ENCODE peak calls at places on chromosomes 2 and 18, in six cellular contexts. One of them, this sample, is unnamed. For H3K4me1, the result is how much of the 10 kb centered on the place peaks cover.

GRCh38 chr2:77270433-77270832 is 251.7 kb downstream of the LRRTM4 start:
- DNase-seq in fibroblast of lung: peak
- DNase-seq in colonic mucosa: no peak
- DNase-seq in right lobe of liver: no peak
- DNase-seq in heart right ventricle: no peak
- DNase-seq in heart left ventricle: no peak
- DNase-seq in this sample: no peak

GRCh38 chr2:164836907-164837306 is 4.7 kb downstream of the COBLL1 start:
- DNase-seq in heart left ventricle: no peak
- DNase-seq in colonic mucosa: no peak
- DNase-seq in fibroblast of lung: no peak
- DNase-seq in heart right ventricle: no peak
- DNase-seq in right lobe of liver: no peak
- DNase-seq in this sample: no peak

GRCh38 chr2:218032336-218033171 is 29.8 kb upstream of the TNS1 start:
- DNase-seq in colonic mucosa: peak
- DNase-seq in heart right ventricle: no peak
- DNase-seq in fibroblast of lung: no peak
- DNase-seq in heart left ventricle: no peak
- DNase-seq in right lobe of liver: no peak
- DNase-seq in this sample: no peak

GRCh38 chr2:136021976-136022375 is 36.5 kb upstream of the DARS1 start:
- DNase-seq in right lobe of liver: no peak
- DNase-seq in fibroblast of lung: no peak
- DNase-seq in colonic mucosa: no peak
- DNase-seq in heart right ventricle: no peak
- DNase-seq in heart left ventricle: no peak
- DNase-seq in this sample: no peak

GRCh38 chr2:121147766-121148165 is 137.2 kb downstream of the TFCP2L1 start:
- DNase-seq in fibroblast of lung: peak
- DNase-seq in heart right ventricle: no peak
- DNase-seq in right lobe of liver: no peak
- DNase-seq in colonic mucosa: no peak
- DNase-seq in heart left ventricle: no peak
- DNase-seq in this sample: no peak

GRCh38 chr2:23669413-23670244 is 257.3 kb downstream of the ATAD2B start:
- DNase-seq in colonic mucosa: peak
- DNase-seq in right lobe of liver: no peak
- DNase-seq in heart left ventricle: peak
- DNase-seq in fibroblast of lung: peak
- DNase-seq in heart right ventricle: peak
- DNase-seq in this sample: no peak

GRCh38 chr2:80126596-80127189 is 177.9 kb downstream of the LRRTM1 start:
- DNase-seq in heart right ventricle: no peak
- DNase-seq in right lobe of liver: no peak
- DNase-seq in fibroblast of lung: peak
- DNase-seq in heart left ventricle: no peak
- DNase-seq in colonic mucosa: no peak
- DNase-seq in this sample: no peak

GRCh38 chr2:111037136-111037535 is 83.6 kb upstream of the BCL2L11 start:
- DNase-seq in colonic mucosa: no peak
- DNase-seq in right lobe of liver: no peak
- DNase-seq in heart right ventricle: no peak
- DNase-seq in fibroblast of lung: no peak
- DNase-seq in heart left ventricle: no peak
- DNase-seq in this sample: no peak

GRCh38 chr18:24831871-24832665 is 371.6 kb downstream of the HRH4 start:
- DNase-seq in fibroblast of lung: no peak
- DNase-seq in heart right ventricle: no peak
- DNase-seq in colonic mucosa: no peak
- DNase-seq in heart left ventricle: no peak
- DNase-seq in right lobe of liver: no peak
- DNase-seq in this sample: no peak

GRCh38 chr2:231545105-231545902 is 15.1 kb upstream of the NMUR1 start:
- DNase-seq in right lobe of liver: peak
- DNase-seq in heart right ventricle: peak
- DNase-seq in heart left ventricle: peak
- DNase-seq in colonic mucosa: peak
- DNase-seq in fibroblast of lung: peak
- DNase-seq in this sample: peak

GRCh38 chr2:217897816-217898806 is 104.7 kb downstream of the TNS1 start:
- DNase-seq in heart right ventricle: peak
- DNase-seq in right lobe of liver: peak
- DNase-seq in fibroblast of lung: no peak
- DNase-seq in colonic mucosa: no peak
- DNase-seq in heart left ventricle: peak
- DNase-seq in this sample: no peak

GRCh38 chr2:168543037-168543436 is 87.0 kb downstream of the CERS6 start:
- DNase-seq in colonic mucosa: no peak
- DNase-seq in heart left ventricle: no peak
- DNase-seq in right lobe of liver: no peak
- DNase-seq in heart right ventricle: no peak
- DNase-seq in fibroblast of lung: no peak
- DNase-seq in this sample: no peak

GRCh38 chr2:50785781-50786180 is 246.2 kb downstream of the NRXN1 start:
- DNase-seq in heart right ventricle: no peak
- DNase-seq in right lobe of liver: no peak
- DNase-seq in colonic mucosa: no peak
- DNase-seq in fibroblast of lung: no peak
- DNase-seq in heart left ventricle: no peak
- DNase-seq in this sample: no peak

GRCh38 chr2:35220471-35220870 is 1135.1 kb upstream of the CRIM1 start:
- DNase-seq in right lobe of liver: no peak
- DNase-seq in colonic mucosa: no peak
- DNase-seq in heart left ventricle: no peak
- DNase-seq in fibroblast of lung: peak
- DNase-seq in heart right ventricle: no peak
- DNase-seq in this sample: no peak

GRCh38 chr2:47037678-47038077 is 117.4 kb downstream of the STPG4 start:
- DNase-seq in heart left ventricle: no peak
- DNase-seq in colonic mucosa: no peak
- DNase-seq in fibroblast of lung: no peak
- DNase-seq in right lobe of liver: no peak
- DNase-seq in heart right ventricle: no peak
- DNase-seq in this sample: no peak

GRCh38 chr2:174588463-174588862 is 9.1 kb downstream of the WIPF1 start:
- DNase-seq in fibroblast of lung: no peak
- DNase-seq in right lobe of liver: no peak
- DNase-seq in heart left ventricle: no peak
- DNase-seq in heart right ventricle: no peak
- DNase-seq in colonic mucosa: no peak
- DNase-seq in this sample: no peak

GRCh38 chr2:96807127-96807471 is 9.0 kb upstream of the CNNM3 start:
- DNase-seq in right lobe of liver: no peak
- DNase-seq in heart right ventricle: no peak
- DNase-seq in colonic mucosa: no peak
- DNase-seq in fibroblast of lung: no peak
- DNase-seq in heart left ventricle: no peak
- DNase-seq in this sample: no peak

GRCh38 chr18:58254873-58255511 is 211.0 kb downstream of the NEDD4L start:
- DNase-seq in colonic mucosa: no peak
- DNase-seq in heart right ventricle: peak
- DNase-seq in right lobe of liver: no peak
- DNase-seq in fibroblast of lung: no peak
- DNase-seq in heart left ventricle: peak
- DNase-seq in this sample: no peak

GRCh38 chr2:188897096-188897495 is 77.1 kb upstream of the COL3A1 start:
- DNase-seq in heart right ventricle: no peak
- DNase-seq in right lobe of liver: no peak
- DNase-seq in fibroblast of lung: peak
- DNase-seq in colonic mucosa: no peak
- DNase-seq in heart left ventricle: peak
- DNase-seq in this sample: no peak

GRCh38 chr18:71529708-71530303 is 1014.3 kb downstream of the CBLN2 start:
- DNase-seq in right lobe of liver: no peak
- DNase-seq in heart right ventricle: no peak
- DNase-seq in heart left ventricle: no peak
- DNase-seq in colonic mucosa: no peak
- DNase-seq in fibroblast of lung: peak
- DNase-seq in this sample: no peak

GRCh38 chr2:121485039-121485438 is 45.6 kb upstream of the RNU4ATAC start:
- DNase-seq in heart left ventricle: no peak
- DNase-seq in colonic mucosa: no peak
- DNase-seq in right lobe of liver: no peak
- DNase-seq in heart right ventricle: no peak
- DNase-seq in fibroblast of lung: peak
- DNase-seq in this sample: no peak

GRCh38 chr2:238853724-238854123 is 5.8 kb downstream of the TWIST2 start:
- DNase-seq in right lobe of liver: no peak
- DNase-seq in heart right ventricle: no peak
- DNase-seq in colonic mucosa: no peak
- DNase-seq in heart left ventricle: no peak
- DNase-seq in fibroblast of lung: no peak
- DNase-seq in this sample: no peak

DNA sequence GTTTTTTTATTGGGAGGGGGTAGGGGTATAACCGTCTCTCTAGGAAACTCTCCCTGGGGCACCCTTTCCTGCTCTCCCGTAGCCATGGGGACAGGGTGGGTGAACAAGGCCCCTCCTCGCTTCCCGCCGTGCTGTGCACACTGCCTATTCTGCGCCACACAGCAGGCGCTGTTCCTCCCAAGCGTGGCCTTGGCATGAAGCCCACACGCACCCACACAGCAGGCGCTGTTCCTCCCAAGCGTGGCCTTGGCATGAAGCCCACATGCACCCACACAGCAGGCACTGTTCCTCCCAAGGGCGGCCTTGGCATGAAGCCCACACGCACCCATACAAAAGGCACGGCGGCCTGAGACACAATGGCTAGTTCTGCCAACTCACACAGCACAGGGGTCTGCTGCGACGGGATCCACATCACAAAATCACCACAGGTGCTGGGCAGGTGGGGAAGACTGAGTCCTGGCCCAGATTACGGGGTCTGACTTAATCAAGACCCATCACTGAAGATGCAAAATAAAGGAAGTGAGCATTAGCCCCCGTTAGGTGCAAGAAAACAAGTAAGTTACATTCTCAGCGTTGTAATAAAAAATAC is 46.6 kb upstream of the TPO start:
- DNase-seq in right lobe of liver: peak
- DNase-seq in fibroblast of lung: no peak
- DNase-seq in heart left ventricle: peak
- DNase-seq in colonic mucosa: no peak
- DNase-seq in heart right ventricle: peak
- DNase-seq in this sample: no peak
- H3K4me3 ChIP-seq in right lobe of liver: no peak
- H3K4me3 ChIP-seq in fibroblast of lung: no peak
- H3K4me3 ChIP-seq in heart left ventricle: no peak
- H3K4me3 ChIP-seq in colonic mucosa: no peak
- H3K4me3 ChIP-seq in heart right ventricle: no peak
- H3K4me3 ChIP-seq in this sample: no peak

GRCh38 chr2:95031726-95032116 is 6.2 kb downstream of the MAL start:
- DNase-seq in heart left ventricle: no peak
- DNase-seq in heart right ventricle: no peak
- DNase-seq in right lobe of liver: no peak
- DNase-seq in fibroblast of lung: no peak
- DNase-seq in colonic mucosa: no peak
- DNase-seq in this sample: no peak

GRCh38 chr2:95031076-95031725 is 5.7 kb downstream of the MAL start:
- DNase-seq in right lobe of liver: peak
- DNase-seq in colonic mucosa: no peak
- DNase-seq in heart right ventricle: no peak
- DNase-seq in fibroblast of lung: no peak
- DNase-seq in heart left ventricle: no peak
- DNase-seq in this sample: no peak

GRCh38 chr2:95032341-95032740 is 6.8 kb downstream of the MAL start:
- DNase-seq in heart left ventricle: no peak
- DNase-seq in fibroblast of lung: no peak
- DNase-seq in colonic mucosa: no peak
- DNase-seq in heart right ventricle: no peak
- DNase-seq in right lobe of liver: no peak
- DNase-seq in this sample: no peak

GRCh38 chr2:95029898-95030341 is 4.4 kb downstream of the MAL start:
- DNase-seq in fibroblast of lung: no peak
- DNase-seq in colonic mucosa: no peak
- DNase-seq in heart right ventricle: no peak
- DNase-seq in heart left ventricle: no peak
- DNase-seq in right lobe of liver: no peak
- DNase-seq in this sample: no peak

GRCh38 chr2:95030496-95030895 is 5.0 kb downstream of the MAL start:
- DNase-seq in colonic mucosa: no peak
- DNase-seq in heart left ventricle: no peak
- DNase-seq in right lobe of liver: peak
- DNase-seq in heart right ventricle: no peak
- DNase-seq in fibroblast of lung: peak
- DNase-seq in this sample: no peak
- H3K27ac ChIP-seq in colonic mucosa: no peak
- H3K27ac ChIP-seq in heart left ventricle: no peak
- H3K27ac ChIP-seq in right lobe of liver: no peak
- H3K27ac ChIP-seq in heart right ventricle: no peak
- H3K27ac ChIP-seq in fibroblast of lung: no peak
- H3K27ac ChIP-seq in this sample: no peak

DNA sequence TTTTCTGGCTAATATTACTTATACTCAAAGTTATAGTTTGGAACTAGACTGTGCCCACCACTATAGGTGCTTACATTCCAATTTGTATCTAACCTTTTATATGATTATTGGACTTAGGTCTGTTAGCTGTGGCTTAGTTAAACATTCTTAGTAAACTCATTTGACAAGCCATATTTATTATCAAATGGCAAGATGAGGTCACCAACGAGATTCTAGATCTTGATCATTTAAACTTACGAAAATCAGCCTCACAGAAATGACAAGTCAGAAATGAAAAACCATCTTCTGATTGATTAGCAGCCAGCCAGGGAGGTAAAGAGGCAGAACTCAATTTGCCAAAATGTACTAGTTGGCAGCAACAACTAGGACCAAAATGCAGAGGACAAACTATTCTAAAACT is 100.4 kb upstream of the STK17B start:
- DNase-seq in right lobe of liver: no peak
- DNase-seq in colonic mucosa: no peak
- DNase-seq in heart left ventricle: no peak
- DNase-seq in heart right ventricle: no peak
- DNase-seq in fibroblast of lung: no peak
- DNase-seq in this sample: no peak
- H3K4me1 ChIP-seq in right lobe of liver: under half
- H3K4me1 ChIP-seq in colonic mucosa: under half
- H3K4me1 ChIP-seq in heart left ventricle: under half
- H3K4me1 ChIP-seq in heart right ventricle: under half
- H3K4me1 ChIP-seq in fibroblast of lung: under half
- H3K4me1 ChIP-seq in this sample: half or more

GRCh38 chr2:159287733-159288132 is 1.2 kb upstream of the WDSUB1 start:
- DNase-seq in fibroblast of lung: no peak
- DNase-seq in heart right ventricle: no peak
- DNase-seq in right lobe of liver: no peak
- DNase-seq in heart left ventricle: no peak
- DNase-seq in colonic mucosa: no peak
- DNase-seq in this sample: no peak
- H3K4me3 ChIP-seq in fibroblast of lung: no peak
- H3K4me3 ChIP-seq in heart right ventricle: no peak
- H3K4me3 ChIP-seq in right lobe of liver: no peak
- H3K4me3 ChIP-seq in heart left ventricle: no peak
- H3K4me3 ChIP-seq in colonic mucosa: no peak
- H3K4me3 ChIP-seq in this sample: no peak

GRCh38 chr2:170707821-170708795 is 7.0 kb upstream of the SP5 start:
- DNase-seq in fibroblast of lung: no peak
- DNase-seq in right lobe of liver: no peak
- DNase-seq in colonic mucosa: no peak
- DNase-seq in heart left ventricle: no peak
- DNase-seq in heart right ventricle: no peak
- DNase-seq in this sample: no peak

GRCh38 chr2:170701011-170701410 is 14.1 kb upstream of the SP5 start:
- DNase-seq in right lobe of liver: no peak
- DNase-seq in heart right ventricle: no peak
- DNase-seq in fibroblast of lung: no peak
- DNase-seq in heart left ventricle: no peak
- DNase-seq in colonic mucosa: no peak
- DNase-seq in this sample: no peak

GRCh38 chr2:170703776-170704476 is 11.2 kb upstream of the SP5 start:
- DNase-seq in heart right ventricle: no peak
- DNase-seq in heart left ventricle: no peak
- DNase-seq in colonic mucosa: no peak
- DNase-seq in right lobe of liver: no peak
- DNase-seq in fibroblast of lung: no peak
- DNase-seq in this sample: no peak
- H3K27ac ChIP-seq in heart right ventricle: no peak
- H3K27ac ChIP-seq in heart left ventricle: no peak
- H3K27ac ChIP-seq in colonic mucosa: no peak
- H3K27ac ChIP-seq in right lobe of liver: no peak
- H3K27ac ChIP-seq in fibroblast of lung: no peak
- H3K27ac ChIP-seq in this sample: no peak

This sample was measured in CD4-positive, CD25-positive, alpha-beta regulatory T cell.